ENCODE peak calls at places on chromosomes 11 and 22, in nine cellular contexts. J is NCI-H774; S is NCI-H1092; X is activated T-cell treated with anti-CD3 and anti-CD28 coated beads for 1 hour; L is stimulated activated CD8-positive, alpha-beta memory T cell treated with anti-CD3 and anti-CD28 coated beads, Interleukin-4, amount 100 ng/mL, for 4 hours; O is activated CD4-positive, CD25-positive, alpha-beta regulatory T cell; P is suprapubic skin; H is adrenal gland; V is AG04449. U is an unnamed sample.

GRCh38 chr11:83835423-83835822 is 549.3 kb upstream of the CCDC90B start:
- DNase-seq in P (no peak), J (no peak), H (no peak), X (no peak), S (no peak), V (no peak), L (no peak), O (no peak), U (no peak)

GRCh38 chr11:96098511-96099241 is 174.8 kb upstream of the MTMR2 start:
- DNase-seq in S (no peak), X (no peak), O (no peak), J (no peak), P (no peak), V (no peak), H (no peak), L (no peak), U (no peak)

GRCh38 chr11:2674681-2675131 is 25.1 kb downstream of the KCNQ1OT1 start:
- DNase-seq in J (no peak), L (no peak), H (peak), S (no peak), P (peak), O (no peak), V (no peak), X (no peak), U (no peak)

GRCh38 chr22:39130892-39131855 is 21.3 kb downstream of the CBX7 start:
- DNase-seq in X (no peak), V (no peak), L (no peak), J (no peak), H (no peak), P (no peak), O (no peak), S (no peak), U (no peak)

GRCh38 chr11:128417607-128418324 is 169.6 kb downstream of the ETS1 start:
- DNase-seq in X (no peak), H (no peak), L (no peak), S (no peak), J (no peak), P (no peak), O (no peak), V (peak), U (no peak)

GRCh38 chr22:41915035-41915782 is at the start of gene SHISA8:
- DNase-seq in S (peak), O (peak), H (peak), J (peak), V (no peak), X (peak), L (peak), P (no peak), U (no peak)

GRCh38 chr22:41487037-41487963 is 18.4 kb downstream of the ACO2 start:
- DNase-seq in X (no peak), J (no peak), S (no peak), P (no peak), H (no peak), L (no peak), O (no peak), V (no peak), U (no peak)

GRCh38 chr22:44037519-44038370 is 13.6 kb downstream of the PARVB start:
- DNase-seq in X (no peak), V (peak), J (no peak), P (no peak), L (no peak), O (no peak), H (peak), S (no peak), U (no peak)

GRCh38 chr11:18615628-18616392 is 16.2 kb downstream of the MISFA start:
- DNase-seq in L (no peak), H (no peak), J (no peak), V (no peak), P (no peak), O (no peak), X (no peak), S (no peak), U (peak)

GRCh38 chr11:95486979-95487378 is 256.0 kb upstream of the SESN3 start:
- DNase-seq in H (no peak), L (no peak), O (no peak), V (no peak), X (no peak), P (no peak), J (no peak), S (no peak), U (no peak)

GRCh38 chr11:118180300-118180703 is 3.9 kb upstream of the SCN2B start:
- DNase-seq in V (no peak), J (no peak), H (no peak), O (no peak), P (peak), L (no peak), S (no peak), X (no peak), U (no peak)

GRCh38 chr11:76388408-76388807 is 7.3 kb downstream of the GVQW3 start:
- DNase-seq in J (no peak), V (no peak), L (no peak), H (no peak), S (no peak), X (no peak), P (no peak), O (no peak), U (no peak)

GRCh38 chr11:10590516-10590915 is 22.1 kb upstream of the LYVE1 start:
- DNase-seq in H (no peak), S (no peak), V (no peak), O (no peak), P (no peak), L (no peak), J (no peak), X (no peak), U (no peak)

GRCh38 chr22:19825904-19826618 is 28.6 kb downstream of the GNB1L start:
- DNase-seq in V (no peak), P (no peak), O (no peak), J (no peak), S (no peak), L (no peak), X (no peak), H (no peak), U (no peak)

GRCh38 chr22:47043835-47044721 is 281.6 kb downstream of the TBC1D22A start:
- DNase-seq in X (no peak), L (no peak), O (no peak), P (peak), J (peak), H (no peak), V (no peak), S (no peak), U (no peak)

GRCh38 chr11:66017354-66017753 is 5.5 kb downstream of the CST6 start:
- DNase-seq in S (no peak), L (peak), V (no peak), H (no peak), P (no peak), X (no peak), J (no peak), O (no peak), U (no peak)